ENCODE peak calls at places on chromosomes 13 and 19, in seven cellular contexts. G, A, O, J, S, H and Y are unnamed samples.

GRCh38 chr19:7327802-7328201 is 20.9 kb upstream of the ARHGEF18 start:
- DNase-seq in J (no peak), O (no peak), A (no peak), S (no peak), H (no peak), G (no peak), Y (no peak)

GRCh38 chr19:23991170-23991569 is 76.5 kb downstream of the ZNF726 start:
- DNase-seq in S (no peak), A (no peak), H (no peak), O (no peak), J (peak), G (no peak), Y (no peak)

GRCh38 chr13:45292176-45292575 is 48.8 kb downstream of the TPT1 start:
- DNase-seq in A (no peak), G (no peak), O (no peak), J (peak), S (no peak), H (no peak), Y (no peak)

GRCh38 chr13:106354961-106355360 is 180.5 kb downstream of the EFNB2 start:
- DNase-seq in A (no peak), S (no peak), J (no peak), H (no peak), G (no peak), O (no peak), Y (no peak)

GRCh38 chr19:34960940-34961679 is 2.9 kb downstream of the ZNF792 start:
- DNase-seq in S (no peak), G (no peak), O (no peak), J (no peak), A (no peak), H (no peak), Y (no peak)

GRCh38 chr19:38675611-38676010 is 28.2 kb downstream of the ACTN4 start:
- DNase-seq in H (no peak), J (no peak), S (no peak), G (no peak), A (no peak), O (no peak), Y (no peak)

GRCh38 chr19:33640773-33641172 is 19.0 kb downstream of the CHST8 start:
- DNase-seq in O (no peak), J (no peak), G (no peak), A (no peak), H (no peak), S (no peak), Y (no peak)

GRCh38 chr13:46866150-46866549 is 30.7 kb downstream of the HTR2A start:
- DNase-seq in A (no peak), H (no peak), S (no peak), G (no peak), J (peak), O (no peak), Y (no peak)

GRCh38 chr19:47561440-47562045 is 11.4 kb downstream of the ZNF541 start:
- DNase-seq in S (no peak), G (no peak), O (no peak), A (no peak), J (no peak), H (no peak), Y (no peak)

GRCh38 chr13:74910399-74910798 is 571.6 kb downstream of the TBC1D4 start:
- DNase-seq in O (no peak), H (no peak), S (no peak), G (no peak), J (no peak), A (no peak), Y (no peak)

GRCh38 chr13:56932104-56932503 is 208.6 kb upstream of the PRR20A start:
- DNase-seq in H (no peak), A (no peak), J (no peak), S (no peak), O (no peak), G (no peak), Y (no peak)

GRCh38 chr19:16113727-16114126 is 2.0 kb downstream of the RAB8A start:
- DNase-seq in H (no peak), S (no peak), O (no peak), A (no peak), J (no peak), G (peak), Y (no peak)

GRCh38 chr19:48218964-48219363 is 36.7 kb downstream of the CARD8 start:
- DNase-seq in G (no peak), O (no peak), J (no peak), S (no peak), A (no peak), H (no peak), Y (no peak)

GRCh38 chr13:114027046-114027760 is 53.3 kb upstream of the C13orf46 start:
- DNase-seq in O (no peak), G (no peak), H (no peak), J (peak), S (no peak), A (no peak), Y (no peak)

GRCh38 chr19:30024091-30024490 is 82.1 kb downstream of the URI1 start:
- DNase-seq in H (no peak), G (no peak), O (no peak), S (no peak), J (no peak), A (no peak), Y (no peak)

GRCh38 chr19:23002690-23003422 is at the start of gene ZNF728:
- DNase-seq in H (no peak), J (no peak), O (no peak), G (no peak), A (peak), S (peak), Y (no peak)

GRCh38 chr19:46813570-46814358 is 25.4 kb upstream of the SLC1A5 start:
- DNase-seq in S (no peak), G (no peak), A (no peak), O (no peak), H (no peak), J (peak), Y (no peak)